ENCODE peak calls at places on chromosomes 3 and 15, in nine cellular contexts. T is psoas muscle; B is GM12878; X is OCI-LY7; W is CD4-positive, alpha-beta T cell; I is heart right ventricle; H is tibial artery; J is PC-3; R is BE2C. N is an unnamed sample. For H3K9me3, the result is how much of the 10 kb centered on the place peaks cover.

GRCh38 chr3:173191611-173192010 is 50.6 kb upstream of the SPATA16 start:
- DNase-seq in T (no peak), X (no peak), B (no peak), J (peak), I (no peak), H (no peak), R (no peak), W (no peak), N (no peak)

GRCh38 chr15:74781673-74782595 is at the start of gene CSK:
- DNase-seq in I (peak), T (peak), B (no peak), W (peak), X (peak), R (peak), J (peak), H (peak), N (peak)

GRCh38 chr3:28109829-28110228 is 131.6 kb upstream of the CMC1 start:
- DNase-seq in R (no peak), X (no peak), J (peak), H (no peak), T (no peak), I (no peak), B (no peak), W (no peak), N (no peak)

GRCh38 chr15:99096173-99096893 is 8.5 kb upstream of the SYNM start:
- DNase-seq in H (no peak), X (no peak), W (no peak), T (no peak), R (no peak), J (no peak), B (no peak), I (no peak), N (no peak)

GRCh38 chr3:156604064-156604641 is 49.2 kb upstream of the SSR3 start:
- DNase-seq in W (no peak), B (no peak), X (no peak), H (no peak), T (no peak), J (no peak), R (no peak), I (no peak), N (no peak)

GRCh38 chr3:132161608-132162007 is 126.8 kb upstream of the CPNE4 start:
- DNase-seq in W (no peak), J (no peak), B (no peak), H (no peak), I (no peak), R (peak), X (no peak), T (no peak), N (no peak)

GRCh38 chr3:128100638-128101037 is 23.0 kb downstream of the RUVBL1 start:
- DNase-seq in B (no peak), H (no peak), T (no peak), W (no peak), J (no peak), R (no peak), I (no peak), X (no peak), N (no peak)

GRCh38 chr3:164465172-164465571 is 613.1 kb downstream of the SI start:
- DNase-seq in H (no peak), R (no peak), B (no peak), W (no peak), X (no peak), T (no peak), J (peak), I (no peak), N (no peak)

GRCh38 chr3:159850481-159850880 is 138.2 kb upstream of the IL12A start:
- DNase-seq in T (no peak), I (no peak), J (no peak), X (no peak), W (no peak), H (no peak), B (no peak), R (peak), N (no peak)

GRCh38 chr15:70643106-70643782 is 120.1 kb downstream of the UACA start:
- DNase-seq in J (no peak), I (no peak), T (no peak), R (no peak), W (no peak), X (no peak), H (no peak), B (no peak), N (no peak)

GRCh38 chr15:86538141-86538540 is 458.5 kb downstream of the AGBL1 start:
- DNase-seq in X (no peak), I (no peak), H (no peak), T (no peak), B (no peak), R (no peak), W (no peak), J (no peak), N (no peak)

GRCh38 chr15:62469478-62469873 is 304.4 kb upstream of the C2CD4B start:
- DNase-seq in B (no peak), I (no peak), H (peak), T (no peak), J (no peak), X (no peak), W (no peak), R (no peak), N (no peak)

GRCh38 chr3:49617390-49618013 is 56.6 kb upstream of the APEH start:
- DNase-seq in I (no peak), R (no peak), B (no peak), W (no peak), J (no peak), X (no peak), H (peak), T (no peak), N (no peak)

GRCh38 chr3:166829896-166830295 is 550.2 kb downstream of the ZBBX start:
- DNase-seq in R (no peak), T (no peak), W (no peak), X (no peak), J (peak), I (no peak), H (no peak), B (no peak), N (no peak)

GRCh38 chr15:89179966-89180875 is 41.2 kb downstream of the RLBP1 start:
- DNase-seq in J (no peak), W (no peak), I (no peak), T (no peak), H (no peak), R (no peak), B (peak), X (no peak), N (no peak)

GRCh38 chr3:46922426-46922825 is 44.9 kb downstream of the PTH1R start:
- DNase-seq in H (peak), B (no peak), R (no peak), T (peak), J (no peak), W (no peak), X (no peak), I (no peak), N (no peak)

GRCh38 chr15:52788099-52788986 is 1.8 kb downstream of the ONECUT1 start:
- DNase-seq in I (no peak), T (no peak), R (no peak), H (no peak), J (no peak), X (no peak), B (no peak), W (no peak), N (no peak)

GRCh38 chr15:63323798-63324651 is 46.6 kb downstream of the APH1B start:
- DNase-seq in B (no peak), I (no peak), R (no peak), T (no peak), J (no peak), X (no peak), W (no peak), H (no peak), N (no peak)

GRCh38 chr3:14319654-14320182 is 82.7 kb upstream of the SLC6A6 start:
- DNase-seq in T (no peak), B (peak), I (no peak), X (peak), H (no peak), J (peak), W (no peak), R (peak), N (peak)

GRCh38 chr3:109835958-109836357 is 498.6 kb upstream of the DPPA4 start:
- DNase-seq in I (no peak), T (no peak), J (no peak), R (no peak), B (no peak), W (no peak), H (no peak), X (no peak), N (no peak)
- H3K9me3 ChIP-seq in I (under half), T (under half), J (under half), R (under half), B (under half), W (under half), H (under half), X (under half), N (under half)

GRCh38 chr3:143408771-143409170 is 289.2 kb downstream of the CHST2 start:
- DNase-seq in T (no peak), X (no peak), B (no peak), W (no peak), I (no peak), R (no peak), J (no peak), H (no peak), N (no peak)
- TF ChIP-seq CTCF in T (no peak), X (no peak), B (no peak), W (no peak), I (no peak), R (no peak), J (no peak), H (no peak), N (no peak)

DNA sequence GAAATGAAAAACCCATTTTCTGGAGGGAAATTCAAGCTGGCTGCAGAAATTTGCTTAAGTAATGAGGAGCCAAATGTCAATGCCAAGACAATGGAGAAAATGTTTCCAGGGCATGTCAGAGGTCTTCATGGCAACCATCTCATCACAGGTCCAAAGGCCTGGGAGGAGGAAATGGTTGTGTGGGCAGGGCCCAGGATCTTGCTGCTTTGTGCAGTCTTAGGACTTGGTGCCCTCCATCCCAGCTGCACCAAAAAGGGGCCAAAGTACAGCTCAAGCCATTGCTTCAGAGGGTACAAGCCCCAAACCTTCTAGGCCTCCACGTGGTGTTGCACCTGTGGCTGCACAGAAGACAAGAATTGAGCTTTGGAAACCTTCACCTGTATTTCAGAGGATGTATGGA is 59.3 kb downstream of the POMGNT2 start:
- DNase-seq in I (no peak), R (no peak), T (no peak), J (no peak), W (no peak), H (no peak), X (no peak), B (no peak), N (no peak)
- H3K9me3 ChIP-seq in I (under half), R (under half), T (under half), J (under half), W (under half), H (under half), X (under half), B (under half), N (half or more)

GRCh38 chr15:48406240-48406891 is 75.1 kb downstream of the DUT start:
- DNase-seq in X (no peak), R (no peak), H (no peak), W (no peak), B (no peak), I (no peak), J (no peak), T (no peak), N (no peak)
- TF ChIP-seq CTCF in X (no peak), R (no peak), H (no peak), W (no peak), B (no peak), I (no peak), J (no peak), T (no peak), N (no peak)

GRCh38 chr3:189325454-189325853 is 153.7 kb downstream of the TPRG1 start:
- DNase-seq in B (no peak), H (no peak), J (peak), T (no peak), R (no peak), W (no peak), I (no peak), X (no peak), N (no peak)
- H3K9me3 ChIP-seq in B (under half), H (under half), J (under half), T (under half), R (under half), W (under half), I (under half), X (under half), N (under half)

GRCh38 chr3:48563382-48563918 is at the start of gene UCN2:
- DNase-seq in W (no peak), T (no peak), X (no peak), H (no peak), R (no peak), B (no peak), J (no peak), I (no peak), N (no peak)
- TF ChIP-seq CTCF in W (no peak), T (no peak), X (no peak), H (no peak), R (no peak), B (no peak), J (no peak), I (no peak), N (no peak)

GRCh38 chr15:46580487-46580886 is 945.7 kb downstream of the SQOR start:
- DNase-seq in I (no peak), J (no peak), B (no peak), T (no peak), X (no peak), W (no peak), H (no peak), R (no peak), N (no peak)

GRCh38 chr15:46577767-46578166 is 942.9 kb downstream of the SQOR start:
- DNase-seq in W (no peak), T (no peak), R (no peak), I (no peak), B (no peak), X (no peak), H (no peak), J (no peak), N (no peak)

GRCh38 chr15:46576611-46577010 is 941.8 kb downstream of the SQOR start:
- DNase-seq in W (no peak), H (no peak), I (no peak), B (no peak), T (no peak), R (no peak), J (peak), X (no peak), N (no peak)
- H3K9me3 ChIP-seq in W (under half), H (under half), I (under half), B (under half), T (under half), R (under half), J (under half), X (under half), N (under half)

DNA sequence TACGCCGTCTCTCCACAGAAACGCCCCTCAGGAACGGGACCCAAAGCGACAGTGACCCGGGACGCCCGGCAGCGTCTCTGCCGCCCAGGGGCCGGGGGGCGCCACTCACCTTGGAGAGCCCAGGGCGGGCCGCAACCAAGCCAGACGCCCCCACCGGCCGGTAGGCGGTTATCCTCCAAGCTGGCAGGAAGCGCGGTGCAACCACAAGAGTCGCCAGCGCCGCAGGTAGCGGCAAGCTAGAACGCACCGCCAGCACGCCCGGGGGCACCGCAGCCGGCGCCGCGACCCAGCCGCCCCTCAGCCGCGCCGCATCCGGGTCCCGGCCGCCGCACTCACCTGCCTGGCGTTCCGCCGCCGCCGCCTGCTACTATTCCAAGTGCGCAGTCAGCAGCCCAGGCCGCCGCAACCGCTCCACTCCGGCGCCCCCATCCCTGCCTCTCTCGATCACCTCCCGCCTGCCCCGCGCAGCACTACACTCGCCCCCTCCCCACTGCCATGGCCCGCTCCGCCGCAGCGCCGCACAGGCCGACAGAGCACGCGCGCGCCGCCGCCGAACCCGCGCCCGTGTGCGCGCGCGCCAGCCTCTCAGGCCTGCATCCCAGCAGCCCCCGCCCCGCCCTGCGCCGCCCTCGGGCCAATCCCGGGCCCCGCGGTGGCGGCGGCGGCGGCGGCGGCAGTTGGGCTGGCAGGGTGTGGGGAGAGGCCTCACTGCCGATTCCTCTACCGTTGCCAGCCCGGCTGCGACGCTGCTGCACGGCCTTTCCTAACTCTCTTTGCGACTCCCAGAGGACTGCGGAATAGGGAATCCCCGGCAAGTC is at the start of gene PIK3CB:
- DNase-seq in R (peak), W (peak), X (peak), J (peak), B (no peak), H (peak), T (peak), I (peak), N (peak)
- TF ChIP-seq CTCF in R (peak), W (peak), X (peak), J (peak), B (peak), H (peak), T (peak), I (peak), N (no peak)

DNA sequence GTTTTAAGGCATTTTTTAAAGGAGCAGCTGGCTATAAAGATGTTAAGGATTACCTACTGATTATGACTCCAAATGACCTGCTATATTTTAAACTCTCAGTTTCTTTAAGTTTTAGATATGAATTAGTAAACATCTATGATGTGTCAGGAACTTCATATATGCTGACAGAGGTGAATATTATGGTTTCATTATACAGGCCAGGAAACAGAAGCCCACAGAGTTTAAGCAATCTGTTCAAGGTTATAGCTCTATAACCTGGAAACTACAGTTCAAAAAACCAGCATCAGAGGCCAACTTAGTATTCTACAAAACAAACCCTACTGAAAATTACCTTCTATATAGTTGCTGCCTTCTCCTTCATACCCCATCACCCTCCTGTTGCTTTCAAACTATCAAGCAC is 17.4 kb downstream of the PLSCR4 start:
- DNase-seq in X (no peak), B (no peak), R (no peak), T (no peak), I (no peak), J (no peak), H (no peak), W (no peak), N (no peak)
- H3K9me3 ChIP-seq in X (under half), B (under half), R (under half), T (under half), I (under half), J (under half), H (under half), W (under half), N (under half)

GRCh38 chr3:71876135-71876534 is 91.2 kb upstream of the PROK2 start:
- DNase-seq in I (no peak), W (no peak), J (no peak), B (no peak), T (no peak), H (no peak), R (no peak), X (no peak), N (no peak)

GRCh38 chr3:71876706-71877105 is 91.8 kb upstream of the PROK2 start:
- DNase-seq in H (no peak), I (no peak), T (no peak), W (no peak), J (no peak), B (no peak), R (no peak), X (no peak), N (no peak)

GRCh38 chr3:71881732-71882131 is 96.8 kb upstream of the PROK2 start:
- DNase-seq in T (no peak), X (no peak), W (no peak), I (no peak), R (no peak), H (no peak), B (no peak), J (no peak), N (no peak)

GRCh38 chr3:71881041-71881440 is 96.1 kb upstream of the PROK2 start:
- DNase-seq in H (no peak), B (no peak), J (no peak), W (no peak), X (no peak), T (no peak), I (no peak), R (no peak), N (no peak)

GRCh38 chr3:71879089-71879488 is 94.1 kb upstream of the PROK2 start:
- DNase-seq in T (no peak), H (no peak), J (no peak), I (no peak), B (no peak), R (no peak), W (no peak), X (no peak), N (no peak)
- TF ChIP-seq CTCF in T (no peak), H (no peak), J (peak), I (no peak), B (no peak), R (peak), W (no peak), X (no peak), N (no peak)